ENCODE peak calls at places on chromosomes 16 and 17, in five cellular contexts. One of them, this sample, is unnamed. For H3K27me3, the result is how much of the 10 kb centered on the place peaks cover.

GRCh38 chr16:57591086-57591869 is 37.2 kb upstream of the ADGRG1 start:
- DNase-seq in IMR-90: peak
- DNase-seq in bronchial epithelial cell: peak
- DNase-seq in heart right ventricle: peak
- DNase-seq in lower lobe of right lung: peak
- DNase-seq in this sample: peak

GRCh38 chr16:58299757-58300349 is 5.0 kb upstream of the PRSS54 start:
- DNase-seq in IMR-90: peak
- DNase-seq in bronchial epithelial cell: peak
- DNase-seq in heart right ventricle: no peak
- DNase-seq in lower lobe of right lung: no peak
- DNase-seq in this sample: peak

GRCh38 chr17:29390856-29391631 is 881 bp downstream of the TAOK1 start:
- DNase-seq in IMR-90: peak
- DNase-seq in bronchial epithelial cell: peak
- DNase-seq in heart right ventricle: no peak
- DNase-seq in lower lobe of right lung: no peak
- DNase-seq in this sample: peak

GRCh38 chr16:8798174-8798527 is 512 bp downstream of the PMM2 start:
- DNase-seq in IMR-90: peak
- DNase-seq in bronchial epithelial cell: peak
- DNase-seq in heart right ventricle: no peak
- DNase-seq in lower lobe of right lung: no peak
- DNase-seq in this sample: no peak

GRCh38 chr16:70796301-70796700 is 4.7 kb downstream of the VAC14 start:
- DNase-seq in IMR-90: no peak
- DNase-seq in bronchial epithelial cell: no peak
- DNase-seq in heart right ventricle: no peak
- DNase-seq in lower lobe of right lung: no peak
- DNase-seq in this sample: no peak

GRCh38 chr17:57913576-57914273 is 41.5 kb downstream of the CUEDC1 start:
- DNase-seq in IMR-90: no peak
- DNase-seq in bronchial epithelial cell: no peak
- DNase-seq in heart right ventricle: no peak
- DNase-seq in lower lobe of right lung: no peak
- DNase-seq in this sample: peak

GRCh38 chr16:69073181-69073669 is 32.2 kb upstream of the HAS3 start:
- DNase-seq in IMR-90: peak
- DNase-seq in bronchial epithelial cell: peak
- DNase-seq in heart right ventricle: no peak
- DNase-seq in lower lobe of right lung: no peak
- DNase-seq in this sample: no peak

GRCh38 chr17:42221886-42222745 is 27.8 kb upstream of the GHDC start:
- DNase-seq in IMR-90: peak
- DNase-seq in bronchial epithelial cell: peak
- DNase-seq in heart right ventricle: no peak
- DNase-seq in lower lobe of right lung: peak
- DNase-seq in this sample: peak

GRCh38 chr16:47069291-47069690 is 74.5 kb downstream of the NETO2 start:
- DNase-seq in IMR-90: no peak
- DNase-seq in bronchial epithelial cell: no peak
- DNase-seq in heart right ventricle: no peak
- DNase-seq in lower lobe of right lung: no peak
- DNase-seq in this sample: no peak

GRCh38 chr16:11757671-11758545 is 15.3 kb upstream of the TXNDC11 start:
- DNase-seq in IMR-90: peak
- DNase-seq in bronchial epithelial cell: peak
- DNase-seq in heart right ventricle: no peak
- DNase-seq in lower lobe of right lung: no peak
- DNase-seq in this sample: no peak

GRCh38 chr17:7435676-7436555 is 681 bp downstream of the TMEM102 start:
- DNase-seq in IMR-90: no peak
- DNase-seq in bronchial epithelial cell: peak
- DNase-seq in heart right ventricle: peak
- DNase-seq in lower lobe of right lung: peak
- DNase-seq in this sample: peak

GRCh38 chr16:80323187-80323807 is 217.5 kb upstream of the DYNLRB2 start:
- DNase-seq in IMR-90: no peak
- DNase-seq in bronchial epithelial cell: no peak
- DNase-seq in heart right ventricle: no peak
- DNase-seq in lower lobe of right lung: no peak
- DNase-seq in this sample: no peak

GRCh38 chr17:64349949-64350348 is 40.7 kb downstream of the PECAM1 start:
- DNase-seq in IMR-90: no peak
- DNase-seq in bronchial epithelial cell: no peak
- DNase-seq in heart right ventricle: no peak
- DNase-seq in lower lobe of right lung: no peak
- DNase-seq in this sample: no peak

GRCh38 chr16:81136331-81137011 is 40.3 kb upstream of the GCSH start:
- DNase-seq in IMR-90: no peak
- DNase-seq in bronchial epithelial cell: no peak
- DNase-seq in heart right ventricle: no peak
- DNase-seq in lower lobe of right lung: no peak
- DNase-seq in this sample: no peak

GRCh38 chr16:3838600-3839401 is 41.7 kb downstream of the CREBBP start:
- DNase-seq in IMR-90: peak
- DNase-seq in bronchial epithelial cell: no peak
- DNase-seq in heart right ventricle: no peak
- DNase-seq in lower lobe of right lung: no peak
- DNase-seq in this sample: no peak

GRCh38 chr17:47077576-47077975 is 98.5 kb upstream of the RPRML start:
- DNase-seq in IMR-90: peak
- DNase-seq in bronchial epithelial cell: peak
- DNase-seq in heart right ventricle: no peak
- DNase-seq in lower lobe of right lung: no peak
- DNase-seq in this sample: no peak

GRCh38 chr16:87789437-87790277 is 23.9 kb upstream of the KLHDC4 start:
- DNase-seq in IMR-90: peak
- DNase-seq in bronchial epithelial cell: peak
- DNase-seq in heart right ventricle: no peak
- DNase-seq in lower lobe of right lung: no peak
- DNase-seq in this sample: peak

GRCh38 chr17:681738-682137 is 32.9 kb downstream of the VPS53 start:
- DNase-seq in IMR-90: peak
- DNase-seq in bronchial epithelial cell: no peak
- DNase-seq in heart right ventricle: no peak
- DNase-seq in lower lobe of right lung: no peak
- DNase-seq in this sample: no peak

GRCh38 chr16:85805442-85806045 is 6.0 kb downstream of the COX4I1 start:
- DNase-seq in IMR-90: no peak
- DNase-seq in bronchial epithelial cell: no peak
- DNase-seq in heart right ventricle: no peak
- DNase-seq in lower lobe of right lung: peak
- DNase-seq in this sample: no peak

GRCh38 chr16:26005336-26005735 is 313.6 kb downstream of the HS3ST4 start:
- DNase-seq in IMR-90: no peak
- DNase-seq in bronchial epithelial cell: no peak
- DNase-seq in heart right ventricle: no peak
- DNase-seq in lower lobe of right lung: no peak
- DNase-seq in this sample: no peak

GRCh38 chr17:16040710-16041251 is 41.2 kb downstream of the TTC19 start:
- DNase-seq in IMR-90: peak
- DNase-seq in bronchial epithelial cell: no peak
- DNase-seq in heart right ventricle: no peak
- DNase-seq in lower lobe of right lung: no peak
- DNase-seq in this sample: no peak

GRCh38 chr17:2996208-2996855 is 67.1 kb downstream of the OR1D5 start:
- DNase-seq in IMR-90: peak
- DNase-seq in bronchial epithelial cell: no peak
- DNase-seq in heart right ventricle: no peak
- DNase-seq in lower lobe of right lung: no peak
- DNase-seq in this sample: peak

GRCh38 chr17:74951065-74951464 is 15.4 kb downstream of the OTOP3 start:
- DNase-seq in IMR-90: no peak
- DNase-seq in bronchial epithelial cell: no peak
- DNase-seq in heart right ventricle: no peak
- DNase-seq in lower lobe of right lung: no peak
- DNase-seq in this sample: no peak

GRCh38 chr17:12055889-12056288 is 35.2 kb downstream of the MAP2K4 start:
- DNase-seq in IMR-90: no peak
- DNase-seq in bronchial epithelial cell: no peak
- DNase-seq in heart right ventricle: no peak
- DNase-seq in lower lobe of right lung: no peak
- DNase-seq in this sample: no peak

GRCh38 chr16:4136229-4136813 is 20.1 kb upstream of the ADCY9 start:
- DNase-seq in IMR-90: no peak
- DNase-seq in bronchial epithelial cell: peak
- DNase-seq in heart right ventricle: no peak
- DNase-seq in lower lobe of right lung: peak
- DNase-seq in this sample: no peak

GRCh38 chr16:53865492-53865863 is 161.5 kb downstream of the FTO start:
- DNase-seq in IMR-90: no peak
- DNase-seq in bronchial epithelial cell: peak
- DNase-seq in heart right ventricle: no peak
- DNase-seq in lower lobe of right lung: no peak
- DNase-seq in this sample: peak

GRCh38 chr16:2147981-2148671 is at the start of gene RAB26:
- DNase-seq in IMR-90: peak
- DNase-seq in bronchial epithelial cell: peak
- DNase-seq in heart right ventricle: peak
- DNase-seq in lower lobe of right lung: peak
- DNase-seq in this sample: peak

GRCh38 chr17:7478276-7479138 is 924 bp downstream of the ZBTB4 start:
- DNase-seq in IMR-90: peak
- DNase-seq in bronchial epithelial cell: peak
- DNase-seq in heart right ventricle: peak
- DNase-seq in lower lobe of right lung: peak
- DNase-seq in this sample: peak

GRCh38 chr17:55433629-55434422 is 12.2 kb upstream of the MMD start:
- DNase-seq in IMR-90: peak
- DNase-seq in bronchial epithelial cell: peak
- DNase-seq in heart right ventricle: no peak
- DNase-seq in lower lobe of right lung: no peak
- DNase-seq in this sample: peak

GRCh38 chr16:1920727-1921155 is 2.5 kb upstream of the HS3ST6 start:
- DNase-seq in IMR-90: no peak
- DNase-seq in bronchial epithelial cell: no peak
- DNase-seq in heart right ventricle: no peak
- DNase-seq in lower lobe of right lung: no peak
- DNase-seq in this sample: no peak

GRCh38 chr17:71339219-71339618 is 781.6 kb upstream of the SOX9 start:
- DNase-seq in IMR-90: no peak
- DNase-seq in bronchial epithelial cell: no peak
- DNase-seq in heart right ventricle: no peak
- DNase-seq in lower lobe of right lung: no peak
- DNase-seq in this sample: no peak

GRCh38 chr17:63573634-63574033 is 23.4 kb downstream of the DCAF7 start:
- DNase-seq in IMR-90: no peak
- DNase-seq in bronchial epithelial cell: no peak
- DNase-seq in heart right ventricle: no peak
- DNase-seq in lower lobe of right lung: no peak
- DNase-seq in this sample: peak

GRCh38 chr17:37844158-37844976 is 79.8 kb upstream of the TBC1D3K start:
- DNase-seq in IMR-90: peak
- DNase-seq in bronchial epithelial cell: peak
- DNase-seq in heart right ventricle: peak
- DNase-seq in lower lobe of right lung: peak
- DNase-seq in this sample: peak

GRCh38 chr16:72224260-72224768 is 52.4 kb upstream of the PMFBP1 start:
- DNase-seq in IMR-90: no peak
- DNase-seq in bronchial epithelial cell: peak
- DNase-seq in heart right ventricle: no peak
- DNase-seq in lower lobe of right lung: no peak
- DNase-seq in this sample: no peak

GRCh38 chr17:82861393-82861775 is 21.6 kb upstream of the ZNF750 start:
- DNase-seq in IMR-90: no peak
- DNase-seq in bronchial epithelial cell: no peak
- DNase-seq in heart right ventricle: no peak
- DNase-seq in lower lobe of right lung: no peak
- DNase-seq in this sample: no peak

GRCh38 chr16:57744646-57744903 is 9.0 kb downstream of the KATNB1 start:
- DNase-seq in IMR-90: no peak
- DNase-seq in bronchial epithelial cell: no peak
- DNase-seq in heart right ventricle: no peak
- DNase-seq in lower lobe of right lung: peak
- DNase-seq in this sample: no peak

GRCh38 chr16:22898874-22899348 is 84.9 kb downstream of the HS3ST2 start:
- DNase-seq in IMR-90: peak
- DNase-seq in bronchial epithelial cell: peak
- DNase-seq in heart right ventricle: peak
- DNase-seq in lower lobe of right lung: peak
- DNase-seq in this sample: peak
- H3K27me3 ChIP-seq in IMR-90: under half
- H3K27me3 ChIP-seq in bronchial epithelial cell: under half
- H3K27me3 ChIP-seq in heart right ventricle: under half
- H3K27me3 ChIP-seq in lower lobe of right lung: under half
- H3K27me3 ChIP-seq in this sample: under half

DNA sequence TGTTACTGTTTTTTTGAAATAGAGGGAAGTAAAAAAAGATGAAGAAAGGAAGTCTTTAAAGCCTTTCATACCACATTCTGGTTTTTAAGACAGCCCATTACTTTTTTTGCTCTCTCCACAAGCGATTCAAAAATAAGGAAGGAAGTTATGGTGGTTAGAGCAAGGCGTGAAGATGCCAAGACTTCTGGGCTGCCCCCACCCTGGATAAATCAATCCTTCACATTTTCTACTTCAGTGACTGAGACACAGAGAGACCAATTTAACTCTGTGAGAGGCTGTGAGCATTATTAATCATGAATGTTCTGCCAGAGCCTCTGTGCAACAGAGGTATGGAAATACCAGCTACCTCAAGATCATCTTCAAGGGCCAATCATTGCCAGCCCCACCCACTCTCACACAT is 82.3 kb upstream of the BCAR1 start:
- DNase-seq in IMR-90: no peak
- DNase-seq in bronchial epithelial cell: no peak
- DNase-seq in heart right ventricle: no peak
- DNase-seq in lower lobe of right lung: no peak
- DNase-seq in this sample: no peak
- H3K27me3 ChIP-seq in IMR-90: under half
- H3K27me3 ChIP-seq in bronchial epithelial cell: under half
- H3K27me3 ChIP-seq in heart right ventricle: under half
- H3K27me3 ChIP-seq in lower lobe of right lung: under half
- H3K27me3 ChIP-seq in this sample: under half

GRCh38 chr17:80263253-80264047 is 2.8 kb downstream of the RNF213 start:
- DNase-seq in IMR-90: peak
- DNase-seq in bronchial epithelial cell: peak
- DNase-seq in heart right ventricle: peak
- DNase-seq in lower lobe of right lung: peak
- DNase-seq in this sample: peak
- H3K27me3 ChIP-seq in IMR-90: under half
- H3K27me3 ChIP-seq in bronchial epithelial cell: under half
- H3K27me3 ChIP-seq in heart right ventricle: under half
- H3K27me3 ChIP-seq in lower lobe of right lung: under half
- H3K27me3 ChIP-seq in this sample: under half

DNA sequence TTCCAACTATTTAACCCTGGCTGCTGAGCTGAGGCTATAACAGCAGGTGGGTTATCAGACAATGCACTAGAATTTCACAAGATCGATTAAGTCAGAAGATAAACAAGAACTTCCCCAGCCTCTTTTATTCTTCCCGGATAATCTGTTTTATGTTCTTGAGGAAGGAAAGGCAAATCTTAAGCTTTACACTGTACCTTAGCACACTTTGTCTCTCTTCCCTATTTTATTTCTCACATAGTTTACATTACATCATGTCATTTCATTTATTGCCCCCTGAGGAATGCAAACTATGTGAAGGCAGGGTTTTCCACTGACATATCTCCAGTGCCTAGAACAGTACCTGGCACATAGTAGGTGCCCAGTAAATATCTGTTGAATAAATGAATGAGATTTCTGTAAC is 139.6 kb downstream of the SKAP1 start:
- DNase-seq in IMR-90: no peak
- DNase-seq in bronchial epithelial cell: no peak
- DNase-seq in heart right ventricle: no peak
- DNase-seq in lower lobe of right lung: no peak
- DNase-seq in this sample: no peak
- H3K27me3 ChIP-seq in IMR-90: under half
- H3K27me3 ChIP-seq in bronchial epithelial cell: under half
- H3K27me3 ChIP-seq in heart right ventricle: under half
- H3K27me3 ChIP-seq in lower lobe of right lung: under half
- H3K27me3 ChIP-seq in this sample: under half